ENCODE peak calls at places on chromosomes 2 and 18, in eight cellular contexts. L is astrocyte, W is pancreas, A is uterus, F is ascending aorta, X is HepG2, R is fibroblast of lung, P is body of pancreas. S is an unnamed sample. For H3K9me3, the result is how much of the 10 kb centered on the place peaks cover.

GRCh38 chr2:520663-521340 is 156.4 kb downstream of the TMEM18 start:
- DNase-seq in L (no peak), W (no peak), A (no peak), F (no peak), X (no peak), R (no peak), P (no peak), S (no peak)

GRCh38 chr18:59988098-59988706 is 88.4 kb downstream of the PMAIP1 start:
- DNase-seq in L (peak), W (no peak), A (peak), F (no peak), X (peak), R (peak), P (peak), S (peak)

GRCh38 chr2:109214651-109215371 is 85.8 kb downstream of the SH3RF3 start:
- DNase-seq in L (no peak), W (no peak), A (no peak), F (peak), X (no peak), R (no peak), P (no peak), S (no peak)

GRCh38 chr2:19507137-19507536 is 148.7 kb upstream of the OSR1 start:
- DNase-seq in L (no peak), W (no peak), A (no peak), F (no peak), X (no peak), R (no peak), P (no peak), S (no peak)

GRCh38 chr18:79927597-79928562 is 23.6 kb downstream of the SLC66A2 start:
- DNase-seq in L (no peak), W (peak), A (peak), F (peak), X (no peak), R (no peak), P (peak), S (peak)

GRCh38 chr2:60706021-60706420 is 50.0 kb upstream of the PAPOLG start:
- DNase-seq in L (peak), W (no peak), A (no peak), F (no peak), X (no peak), R (no peak), P (no peak), S (no peak)

GRCh38 chr2:179313057-179313456 is 48.4 kb upstream of the SESTD1 start:
- DNase-seq in L (no peak), W (no peak), A (no peak), F (no peak), X (no peak), R (no peak), P (no peak), S (no peak)

GRCh38 chr2:204116154-204116792 is 179.7 kb downstream of the ICOS start:
- DNase-seq in L (no peak), W (no peak), A (peak), F (no peak), X (no peak), R (peak), P (no peak), S (no peak)

GRCh38 chr18:77067315-77068061 is 65.1 kb downstream of the MBP start:
- DNase-seq in L (peak), W (no peak), A (peak), F (peak), X (peak), R (peak), P (no peak), S (peak)

GRCh38 chr2:202317080-202317859 is 51.7 kb downstream of the NOP58 start:
- DNase-seq in L (peak), W (peak), A (peak), F (peak), X (no peak), R (peak), P (peak), S (peak)

GRCh38 chr18:60024345-60024744 is 124.5 kb downstream of the PMAIP1 start:
- DNase-seq in L (no peak), W (no peak), A (no peak), F (no peak), X (no peak), R (no peak), P (no peak), S (no peak)

GRCh38 chr2:29281585-29281984 is 166.4 kb downstream of the CLIP4 start:
- DNase-seq in L (peak), W (no peak), A (peak), F (no peak), X (no peak), R (peak), P (peak), S (peak)

GRCh38 chr2:45134014-45134413 is 124.8 kb upstream of the SIX2 start:
- DNase-seq in L (no peak), W (no peak), A (no peak), F (no peak), X (no peak), R (no peak), P (no peak), S (no peak)

GRCh38 chr18:62716679-62717058 is 1.3 kb downstream of the PHLPP1 start:
- DNase-seq in L (peak), W (peak), A (peak), F (peak), X (no peak), R (peak), P (peak), S (peak)

GRCh38 chr2:236180831-236181453 is 12.8 kb upstream of the GBX2 start:
- DNase-seq in L (peak), W (no peak), A (no peak), F (no peak), X (peak), R (peak), P (peak), S (peak)

GRCh38 chr2:73291093-73291460 is 2.3 kb downstream of the EGR4 start:
- DNase-seq in L (peak), W (no peak), A (no peak), F (peak), X (no peak), R (peak), P (peak), S (no peak)

GRCh38 chr2:130346041-130346740 is 3.5 kb downstream of the IMP4 start:
- DNase-seq in L (no peak), W (no peak), A (no peak), F (no peak), X (no peak), R (no peak), P (no peak), S (no peak)

GRCh38 chr2:160721089-160722040 is 227.8 kb upstream of the RBMS1 start:
- DNase-seq in L (peak), W (no peak), A (no peak), F (no peak), X (no peak), R (no peak), P (no peak), S (no peak)

GRCh38 chr2:152762202-152762601 is 43.8 kb downstream of the ARL6IP6 start:
- DNase-seq in L (peak), W (no peak), A (no peak), F (no peak), X (no peak), R (peak), P (no peak), S (no peak)

GRCh38 chr2:213150315-213150951 is 979 bp downstream of the IKZF2 start:
- DNase-seq in L (peak), W (peak), A (peak), F (no peak), X (no peak), R (peak), P (peak), S (no peak)

GRCh38 chr2:196206804-196207203 is 35.4 kb upstream of the STK17B start:
- DNase-seq in L (no peak), W (no peak), A (no peak), F (no peak), X (no peak), R (no peak), P (no peak), S (no peak)

GRCh38 chr18:6323319-6323889 is 91.3 kb downstream of the L3MBTL4 start:
- DNase-seq in L (no peak), W (no peak), A (no peak), F (no peak), X (no peak), R (no peak), P (no peak), S (no peak)

GRCh38 chr2:48902521-48902920 is 147.0 kb upstream of the LHCGR start:
- DNase-seq in L (no peak), W (no peak), A (no peak), F (no peak), X (no peak), R (no peak), P (no peak), S (no peak)

GRCh38 chr2:99615247-99615771 is 125.5 kb upstream of the REV1 start:
- DNase-seq in L (no peak), W (no peak), A (no peak), F (no peak), X (peak), R (no peak), P (no peak), S (no peak)

GRCh38 chr2:186697536-186697935 is 3.7 kb downstream of the FAM171B start:
- DNase-seq in L (no peak), W (no peak), A (no peak), F (no peak), X (no peak), R (no peak), P (no peak), S (no peak)

GRCh38 chr2:106020821-106021316 is 173.2 kb downstream of the UXS1 start:
- DNase-seq in L (peak), W (no peak), A (peak), F (no peak), X (no peak), R (no peak), P (no peak), S (no peak)

GRCh38 chr2:158687315-158687714 is 107.8 kb upstream of the DAPL1 start:
- DNase-seq in L (peak), W (no peak), A (no peak), F (no peak), X (no peak), R (no peak), P (no peak), S (no peak)

DNA sequence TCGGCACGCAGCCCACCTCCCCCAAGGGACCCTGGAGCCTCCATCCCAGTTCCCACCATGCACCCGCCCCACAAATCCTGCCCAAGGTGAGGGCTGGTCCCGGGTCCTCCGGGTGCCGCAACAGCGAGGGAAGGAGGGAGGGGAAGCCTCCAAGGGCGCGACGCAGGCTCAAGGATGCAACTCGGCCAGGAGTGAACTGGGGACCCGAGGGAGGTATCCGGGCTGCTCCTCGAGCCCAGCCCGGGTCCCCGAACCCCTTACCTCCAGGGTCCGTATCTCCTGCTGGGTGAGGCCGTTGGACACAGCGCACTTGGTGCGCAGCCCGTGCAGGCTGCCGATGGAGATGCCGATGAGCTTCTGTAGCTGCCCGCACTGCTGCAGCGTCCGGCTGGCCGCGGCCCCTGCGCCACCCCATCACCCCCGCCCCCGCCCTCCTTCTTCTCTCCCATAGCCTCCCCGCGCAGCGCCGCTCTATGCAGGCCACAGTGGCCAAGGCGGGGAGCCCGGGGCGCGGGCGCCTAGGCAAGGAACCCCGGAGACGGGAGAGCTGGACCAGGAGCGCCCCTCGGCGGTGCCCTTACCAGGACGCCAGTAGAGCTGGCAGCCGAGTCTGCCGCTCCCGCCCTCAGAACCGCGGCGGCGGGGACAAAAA is 124.1 kb downstream of the ANKRD30BL start:
- DNase-seq in L (peak), W (peak), A (no peak), F (no peak), X (no peak), R (no peak), P (peak), S (no peak)
- TF ChIP-seq CTCF in L (no peak), W (no peak), A (no peak), F (no peak), X (peak), R (no peak), P (no peak), S (no peak)

GRCh38 chr2:74383254-74383653 is 3.1 kb upstream of the DCTN1 start:
- DNase-seq in L (peak), W (no peak), A (no peak), F (peak), X (peak), R (peak), P (no peak), S (no peak)

GRCh38 chr2:74384051-74384450 is 3.9 kb upstream of the DCTN1 start:
- DNase-seq in L (peak), W (no peak), A (no peak), F (peak), X (no peak), R (no peak), P (no peak), S (no peak)

GRCh38 chr2:74378007-74378406 is 2.1 kb downstream of the DCTN1 start:
- DNase-seq in L (no peak), W (no peak), A (no peak), F (no peak), X (no peak), R (no peak), P (no peak), S (no peak)

GRCh38 chr2:74381751-74382150 is 1.6 kb upstream of the DCTN1 start:
- DNase-seq in L (no peak), W (no peak), A (no peak), F (peak), X (no peak), R (no peak), P (no peak), S (no peak)

GRCh38 chr2:74379851-74380789 is at the start of gene DCTN1:
- DNase-seq in L (peak), W (peak), A (peak), F (peak), X (peak), R (peak), P (peak), S (peak)
- H3K4me3 ChIP-seq in L (peak), W (peak), A (peak), F (peak), X (no peak), R (peak), P (no peak), S (peak)

GRCh38 chr2:9852881-9853280 is 9.6 kb downstream of the TAF1B start:
- DNase-seq in L (no peak), W (no peak), A (no peak), F (no peak), X (no peak), R (no peak), P (no peak), S (no peak)

GRCh38 chr2:9857814-9858729 is 14.8 kb downstream of the TAF1B start:
- DNase-seq in L (no peak), W (no peak), A (no peak), F (no peak), X (peak), R (no peak), P (no peak), S (no peak)

DNA sequence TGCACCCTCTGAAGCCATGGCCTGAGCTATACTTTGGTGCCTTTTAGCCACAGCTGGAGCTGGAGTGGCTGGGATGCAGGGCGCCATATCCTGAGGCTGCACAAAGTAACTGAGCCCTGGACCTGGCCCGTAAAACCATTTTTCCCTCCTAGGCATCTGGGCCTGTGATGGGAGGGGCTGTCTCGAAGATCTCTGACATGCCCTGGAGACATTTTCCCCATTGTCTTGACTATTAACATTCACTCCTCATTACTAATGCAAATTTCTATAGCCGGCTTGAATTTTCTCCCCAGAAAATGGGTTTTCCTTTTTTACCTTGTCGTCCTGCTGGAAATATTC is 15.4 kb downstream of the TAF1B start:
- DNase-seq in L (no peak), W (no peak), A (no peak), F (no peak), X (no peak), R (no peak), P (no peak), S (no peak)
- H3K9me3 ChIP-seq in L (under half), W (under half), A (under half), F (under half), X (under half), R (under half), P (under half), S (under half)

DNA sequence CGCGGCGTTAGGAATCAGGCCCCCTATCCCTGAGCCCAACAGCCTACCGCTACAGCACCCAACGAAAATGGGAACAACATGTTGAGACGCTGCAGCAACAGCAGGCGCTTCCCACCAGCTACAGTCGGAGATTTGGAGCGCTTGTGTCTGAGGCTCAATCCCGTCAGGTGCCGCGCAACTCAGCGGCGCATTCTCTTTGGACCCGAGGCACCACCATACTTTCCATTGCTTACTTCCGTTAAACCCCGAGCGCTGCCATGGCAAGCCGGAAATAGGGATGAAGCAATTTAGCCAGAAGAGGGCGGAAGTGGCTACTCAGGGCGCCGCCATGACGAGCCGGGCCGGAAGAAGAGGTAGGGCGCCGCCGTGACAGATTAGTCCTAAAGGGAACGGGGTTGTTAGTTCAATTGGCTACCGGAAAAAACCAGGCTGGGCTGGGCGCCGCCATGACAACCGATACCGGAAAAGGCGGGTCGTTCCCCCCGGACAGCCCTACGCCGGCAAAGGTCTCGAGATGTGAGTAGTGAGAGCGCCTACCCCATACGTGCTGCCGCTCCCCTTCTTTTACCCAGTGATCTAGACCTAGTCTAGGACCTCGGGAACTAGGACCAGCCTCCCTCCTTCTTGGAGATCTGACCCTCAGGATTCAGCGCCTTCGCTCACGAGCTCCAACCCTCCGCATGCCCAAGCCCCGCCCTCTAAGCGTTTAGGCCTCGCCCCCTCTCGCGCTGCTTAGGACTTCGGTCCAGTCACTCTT is at the start of gene CHCHD5:
- DNase-seq in L (peak), W (peak), A (peak), F (peak), X (peak), R (peak), P (peak), S (peak)
- TF ChIP-seq CTCF in L (no peak), W (no peak), A (peak), F (peak), X (peak), R (no peak), P (no peak), S (peak)

S was measured in stomach.